ENCODE peak calls at places on chromosomes 13 and 19, in nine cellular contexts. P is astrocyte of the spinal cord; J is AG09309; M is pancreas; O is occipital lobe; L is H9; G is activated naive CD4-positive, alpha-beta T cell treated with Interleukin-2 at 50 U/mL for 16 hours; T is activated T-helper 1 cell treated with anti-CD3 and anti-CD28 coated beads, Interleukin-12 subunit alpha, Interleukin-12 subunit beta, Interleukin-2, Interleukin-4 antibody, amounts not matched to agents 30 ng/mL and 10 ng/mL and 1 ng/mL, durations not matched to agents 14 hours and 24 hours and 36 hours; F is GM04504. A is an unnamed sample.

GRCh38 chr13:77519808-77520207 is 15.7 kb upstream of the SCEL start:
- DNase-seq in L (no peak), G (no peak), M (no peak), P (no peak), J (no peak), F (no peak), O (no peak), T (no peak), A (no peak)

GRCh38 chr13:28306325-28306724 is 168.0 kb downstream of the PAN3 start:
- DNase-seq in O (no peak), G (no peak), L (no peak), J (no peak), F (no peak), T (no peak), P (no peak), M (no peak), A (no peak)

GRCh38 chr13:38785047-38785446 is 98.2 kb downstream of the FREM2 start:
- DNase-seq in P (no peak), O (no peak), M (no peak), L (no peak), G (no peak), F (no peak), J (no peak), T (no peak), A (no peak)

GRCh38 chr19:21608571-21608970 is 103.2 kb downstream of the ZNF429 start:
- DNase-seq in P (no peak), F (no peak), J (no peak), M (no peak), L (no peak), G (no peak), O (no peak), T (no peak), A (no peak)

GRCh38 chr13:50448535-50448981 is 394.9 kb downstream of the DLEU7 start:
- DNase-seq in M (no peak), L (no peak), F (no peak), P (no peak), T (no peak), J (no peak), G (no peak), O (no peak), A (no peak)

GRCh38 chr19:41701401-41702075 is 6.9 kb upstream of the CEACAM5 start:
- DNase-seq in T (no peak), M (no peak), G (no peak), J (no peak), F (no peak), P (no peak), O (no peak), L (peak), A (peak)

GRCh38 chr13:47680752-47681151 is 320.3 kb downstream of the SUCLA2 start:
- DNase-seq in O (no peak), L (no peak), J (no peak), F (no peak), T (no peak), G (no peak), P (peak), M (no peak), A (no peak)

GRCh38 chr13:92530364-92530763 is 696.2 kb upstream of the GPC6 start:
- DNase-seq in G (no peak), M (no peak), F (no peak), T (no peak), J (no peak), L (no peak), O (no peak), P (no peak), A (no peak)

GRCh38 chr13:102294407-102295018 is 107.3 kb downstream of the FGF14 start:
- DNase-seq in J (no peak), T (no peak), L (no peak), G (no peak), M (no peak), P (no peak), O (no peak), F (no peak), A (no peak)

GRCh38 chr19:34317311-34317927 is 47.6 kb upstream of the GPI start:
- DNase-seq in F (no peak), M (no peak), T (no peak), P (no peak), O (no peak), G (peak), J (no peak), L (no peak), A (no peak)

GRCh38 chr19:12833747-12834417 is 497 bp downstream of the RTBDN start:
- DNase-seq in T (no peak), G (peak), M (peak), F (no peak), J (no peak), L (peak), P (no peak), O (peak), A (peak)

GRCh38 chr13:110214637-110215036 is 92.3 kb downstream of the COL4A1 start:
- DNase-seq in T (no peak), M (no peak), O (no peak), G (no peak), F (no peak), P (no peak), L (no peak), J (peak), A (no peak)

GRCh38 chr13:26473571-26474230 is 83.8 kb upstream of the WASF3 start:
- DNase-seq in T (no peak), O (no peak), F (no peak), J (no peak), G (no peak), L (no peak), P (no peak), M (no peak), A (no peak)

GRCh38 chr19:39297931-39298634 is 1.9 kb downstream of the IFNL1 start:
- DNase-seq in T (peak), F (no peak), M (no peak), J (no peak), L (no peak), O (no peak), G (peak), P (no peak), A (peak)

GRCh38 chr19:33368074-33368864 is 5.2 kb upstream of the CEBPG start:
- DNase-seq in L (no peak), J (no peak), O (no peak), T (no peak), M (no peak), P (no peak), F (no peak), G (no peak), A (no peak)

GRCh38 chr19:13404236-13404635 is 102.0 kb downstream of the CACNA1A start:
- DNase-seq in L (no peak), O (no peak), P (no peak), J (no peak), F (no peak), T (no peak), G (no peak), M (no peak), A (no peak)

GRCh38 chr19:42466521-42467436 is 24.0 kb upstream of the CXCL17 start:
- DNase-seq in J (no peak), L (no peak), F (no peak), P (peak), T (no peak), O (no peak), M (no peak), G (no peak), A (no peak)

GRCh38 chr19:40280608-40281221 is 4.4 kb downstream of the AKT2 start:
- DNase-seq in J (no peak), L (peak), M (no peak), P (no peak), F (no peak), T (no peak), O (no peak), G (no peak), A (no peak)

GRCh38 chr13:91588541-91588940 is 190.1 kb downstream of the GPC5 start:
- DNase-seq in G (no peak), J (no peak), O (no peak), T (no peak), F (no peak), L (no peak), P (no peak), M (no peak), A (no peak)

GRCh38 chr19:57192064-57192395 is 730 bp downstream of the ZNF264 start:
- DNase-seq in O (no peak), P (peak), F (no peak), G (no peak), M (no peak), T (no peak), J (no peak), L (no peak), A (peak)

GRCh38 chr13:75417006-75417384 is 65.0 kb downstream of the TBC1D4 start:
- DNase-seq in O (no peak), T (no peak), G (no peak), L (no peak), J (no peak), F (no peak), P (no peak), M (no peak), A (no peak)

GRCh38 chr13:75481176-75482069 is 546 bp downstream of the TBC1D4 start:
- DNase-seq in F (no peak), L (peak), P (peak), M (peak), T (no peak), J (no peak), G (peak), O (peak), A (peak)